ENCODE peak calls at places on chromosomes 5 and 9, in seven cellular contexts. D, E, T, X, M, U and W are unnamed samples.

GRCh38 chr5:135955525-135955924 is 742 bp upstream of the LECT2 start:
- DNase-seq in U (no peak), D (no peak), X (no peak), E (no peak), T (no peak), M (no peak), W (no peak)

GRCh38 chr5:111680737-111681413 is 76.1 kb downstream of the NREP start:
- DNase-seq in D (peak), M (peak), T (peak), E (peak), X (peak), U (peak), W (peak)

GRCh38 chr9:92616199-92617129 is 53.5 kb downstream of the IPPK start:
- DNase-seq in D (peak), E (no peak), M (no peak), X (no peak), U (peak), T (no peak), W (no peak)

GRCh38 chr9:116027511-116027910 is 126.1 kb upstream of the PAPPA start:
- DNase-seq in M (peak), T (peak), U (no peak), E (no peak), X (peak), D (no peak), W (peak)

GRCh38 chr5:133400831-133401351 is 211.4 kb downstream of the FSTL4 start:
- DNase-seq in M (no peak), X (no peak), E (no peak), T (no peak), U (no peak), D (no peak), W (no peak)

GRCh38 chr5:134136221-134136631 is 21.7 kb downstream of the TCF7 start:
- DNase-seq in T (no peak), X (no peak), M (no peak), U (no peak), D (no peak), E (peak), W (no peak)

GRCh38 chr9:133188006-133188842 is 20.8 kb downstream of the OBP2B start:
- DNase-seq in M (no peak), D (peak), U (no peak), E (no peak), T (no peak), X (peak), W (no peak)

GRCh38 chr9:23123048-23123632 is 676.5 kb downstream of the DMRTA1 start:
- DNase-seq in T (peak), X (no peak), M (peak), U (no peak), E (no peak), D (peak), W (no peak)

GRCh38 chr5:10557747-10558295 is 6.0 kb upstream of the ANKRD33B start:
- DNase-seq in U (no peak), E (no peak), M (no peak), T (no peak), D (no peak), X (no peak), W (peak)

GRCh38 chr5:139301766-139302499 is 8.4 kb downstream of the MATR3 start:
- DNase-seq in U (no peak), M (no peak), X (no peak), D (no peak), E (no peak), T (no peak), W (no peak)

GRCh38 chr9:3528466-3528865 is 2.7 kb upstream of the RFX3 start:
- DNase-seq in M (no peak), X (no peak), D (no peak), U (no peak), E (no peak), T (no peak), W (no peak)

GRCh38 chr5:52947208-52947607 is 41.9 kb upstream of the ITGA2 start:
- DNase-seq in D (no peak), U (no peak), M (no peak), E (no peak), X (no peak), T (peak), W (peak)

GRCh38 chr5:136638084-136638483 is 272.7 kb upstream of the TRPC7 start:
- DNase-seq in X (no peak), T (no peak), U (no peak), D (no peak), M (no peak), E (no peak), W (peak)

GRCh38 chr9:2179557-2179956 is 164.4 kb downstream of the SMARCA2 start:
- DNase-seq in X (no peak), U (no peak), T (no peak), M (no peak), D (no peak), E (no peak), W (no peak)

GRCh38 chr9:33425128-33425533 is 22.3 kb downstream of the AQP3 start:
- DNase-seq in X (no peak), D (peak), T (no peak), E (no peak), U (no peak), M (no peak), W (peak)

GRCh38 chr5:122492675-122493074 is 180.6 kb downstream of the SNCAIP start:
- DNase-seq in X (no peak), T (no peak), D (no peak), M (peak), E (no peak), U (no peak), W (no peak)

GRCh38 chr5:40578501-40579451 is 100.9 kb upstream of the PTGER4 start:
- DNase-seq in U (no peak), X (peak), T (peak), D (no peak), M (peak), E (no peak), W (peak)

GRCh38 chr9:85884236-85884635 is 56.7 kb upstream of the NAA35 start:
- DNase-seq in E (no peak), M (peak), U (no peak), X (peak), D (no peak), T (no peak), W (no peak)

GRCh38 chr9:108073823-108074222 is 584.3 kb upstream of the KLF4 start:
- DNase-seq in D (no peak), M (no peak), E (no peak), X (no peak), T (no peak), U (no peak), W (no peak)

GRCh38 chr9:80059979-80060378 is 488.2 kb downstream of the TLE4 start:
- DNase-seq in T (no peak), X (no peak), D (no peak), M (no peak), E (no peak), U (no peak), W (no peak)

GRCh38 chr9:76257224-76257794 is 136.9 kb downstream of the RFK start:
- DNase-seq in X (no peak), T (no peak), E (no peak), U (no peak), D (no peak), M (no peak), W (no peak)

GRCh38 chr9:118786877-118787276 is 582.4 kb downstream of the BRINP1 start:
- DNase-seq in M (no peak), E (no peak), T (no peak), U (no peak), D (no peak), X (no peak), W (no peak)

GRCh38 chr9:97853844-97854695 is 1.0 kb downstream of the FOXE1 start:
- DNase-seq in X (no peak), M (no peak), U (no peak), E (no peak), T (peak), D (no peak), W (peak)

GRCh38 chr9:116008278-116008677 is 145.3 kb upstream of the PAPPA start:
- DNase-seq in T (peak), U (no peak), X (no peak), M (no peak), D (no peak), E (no peak), W (peak)

GRCh38 chr5:67361932-67362729 is 165.5 kb upstream of the CD180 start:
- DNase-seq in E (no peak), D (no peak), U (no peak), T (no peak), X (peak), M (peak), W (peak)

GRCh38 chr5:54725391-54726280 is 208.1 kb downstream of the SNX18 start:
- DNase-seq in D (no peak), X (no peak), T (peak), E (no peak), M (peak), U (no peak), W (peak)

GRCh38 chr9:221989-222776 is 7.5 kb downstream of the DOCK8 start:
- DNase-seq in M (no peak), X (no peak), D (peak), E (no peak), T (no peak), U (no peak), W (no peak)

GRCh38 chr5:87853541-87853940 is 415.1 kb downstream of the TMEM161B start:
- DNase-seq in T (no peak), X (no peak), M (no peak), E (no peak), D (no peak), U (no peak), W (no peak)

GRCh38 chr5:79237735-79238560 is 2.0 kb downstream of the JMY start:
- DNase-seq in X (no peak), T (no peak), D (no peak), U (no peak), E (no peak), M (no peak), W (no peak)

GRCh38 chr9:76292246-76292645 is 102.0 kb downstream of the RFK start:
- DNase-seq in D (no peak), M (no peak), X (no peak), U (no peak), E (no peak), T (peak), W (peak)

GRCh38 chr9:92728831-92729734 is 35.5 kb downstream of the BICD2 start:
- DNase-seq in U (peak), X (peak), D (peak), E (no peak), M (no peak), T (peak), W (peak)

GRCh38 chr5:115977988-115978387 is 15.7 kb downstream of the LVRN start:
- DNase-seq in X (peak), D (no peak), U (no peak), E (no peak), M (peak), T (peak), W (peak)

GRCh38 chr5:179313849-179314521 is 31.3 kb downstream of the ADAMTS2 start:
- DNase-seq in D (no peak), E (peak), T (peak), M (no peak), X (peak), U (peak), W (peak)

GRCh38 chr5:43036409-43036808 is 3.7 kb downstream of the ANXA2R start:
- DNase-seq in M (no peak), X (no peak), D (no peak), U (no peak), T (no peak), E (no peak), W (no peak)
- H3K4me3 ChIP-seq in M (peak), X (no peak), D (no peak), U (no peak), T (no peak), E (no peak), W (no peak)

DNA sequence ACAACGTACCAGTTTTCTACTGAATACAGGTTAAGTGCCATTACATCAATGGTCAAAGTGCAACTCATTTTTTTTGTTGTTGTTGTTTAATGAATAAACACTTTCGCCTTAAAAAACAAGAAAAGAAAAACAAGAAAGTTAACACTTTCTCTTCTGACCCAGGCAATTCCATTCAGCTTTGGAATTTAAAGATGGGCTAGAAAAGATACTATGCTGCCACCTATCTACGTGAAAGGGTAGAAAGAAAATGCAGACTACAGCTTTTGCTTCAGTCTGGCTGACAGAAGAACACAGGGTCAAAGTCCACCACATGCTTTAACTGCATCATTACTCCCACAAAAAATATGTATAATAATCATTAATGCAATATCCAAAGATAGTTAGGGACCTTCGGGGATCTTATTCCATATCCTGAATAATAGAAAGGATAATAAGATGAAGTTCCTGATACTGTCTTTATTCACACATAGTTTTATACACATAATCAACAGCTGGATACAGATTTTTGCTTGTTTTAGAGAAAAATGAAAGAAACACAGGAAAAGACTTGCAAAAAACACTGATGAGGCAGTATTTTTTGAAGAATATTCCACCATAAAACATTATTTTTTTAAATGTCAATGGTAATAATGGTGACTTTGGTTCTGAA is 40.4 kb downstream of the ZDHHC21 start:
- DNase-seq in U (no peak), D (peak), T (peak), E (no peak), X (peak), M (no peak), W (peak)
- TF ChIP-seq CTCF in U (peak), D (peak), T (peak), E (no peak), X (peak), M (peak), W (peak)

GRCh38 chr9:16752615-16753014 is 117.9 kb downstream of the BNC2 start:
- DNase-seq in U (no peak), T (no peak), E (no peak), M (no peak), X (no peak), D (no peak), W (peak)
- H3K4me3 ChIP-seq in U (no peak), T (no peak), E (no peak), M (no peak), X (no peak), D (no peak), W (no peak)

GRCh38 chr5:154628685-154629084 is 126.5 kb upstream of the LARP1 start:
- DNase-seq in T (no peak), M (no peak), X (no peak), E (no peak), U (no peak), D (no peak), W (no peak)
- TF ChIP-seq CTCF in T (no peak), M (no peak), X (no peak), E (no peak), U (no peak), D (no peak), W (no peak)

GRCh38 chr5:158739941-158740340 is 359.8 kb downstream of the EBF1 start:
- DNase-seq in D (no peak), T (no peak), E (no peak), X (peak), U (no peak), M (no peak), W (peak)

GRCh38 chr5:158736134-158736533 is 363.6 kb downstream of the EBF1 start:
- DNase-seq in X (no peak), D (no peak), U (no peak), E (no peak), M (no peak), T (no peak), W (no peak)

GRCh38 chr5:158740358-158740757 is 359.4 kb downstream of the EBF1 start:
- DNase-seq in U (no peak), D (no peak), X (no peak), M (no peak), T (no peak), E (no peak), W (no peak)

GRCh38 chr5:158741296-158741695 is 358.4 kb downstream of the EBF1 start:
- DNase-seq in M (no peak), E (no peak), U (no peak), T (no peak), X (no peak), D (no peak), W (no peak)

GRCh38 chr5:158737536-158738027 is 362.1 kb downstream of the EBF1 start:
- DNase-seq in D (no peak), M (no peak), U (no peak), E (no peak), T (no peak), X (no peak), W (no peak)
- H3K4me3 ChIP-seq in D (no peak), M (no peak), U (no peak), E (no peak), T (no peak), X (no peak), W (no peak)

GRCh38 chr9:105157178-105157583 is 87.3 kb upstream of the SLC44A1 start:
- DNase-seq in D (peak), U (peak), X (peak), T (peak), E (peak), M (peak), W (peak)
- TF ChIP-seq CTCF in D (peak), U (peak), X (peak), T (peak), E (peak), M (peak), W (peak)

DNA sequence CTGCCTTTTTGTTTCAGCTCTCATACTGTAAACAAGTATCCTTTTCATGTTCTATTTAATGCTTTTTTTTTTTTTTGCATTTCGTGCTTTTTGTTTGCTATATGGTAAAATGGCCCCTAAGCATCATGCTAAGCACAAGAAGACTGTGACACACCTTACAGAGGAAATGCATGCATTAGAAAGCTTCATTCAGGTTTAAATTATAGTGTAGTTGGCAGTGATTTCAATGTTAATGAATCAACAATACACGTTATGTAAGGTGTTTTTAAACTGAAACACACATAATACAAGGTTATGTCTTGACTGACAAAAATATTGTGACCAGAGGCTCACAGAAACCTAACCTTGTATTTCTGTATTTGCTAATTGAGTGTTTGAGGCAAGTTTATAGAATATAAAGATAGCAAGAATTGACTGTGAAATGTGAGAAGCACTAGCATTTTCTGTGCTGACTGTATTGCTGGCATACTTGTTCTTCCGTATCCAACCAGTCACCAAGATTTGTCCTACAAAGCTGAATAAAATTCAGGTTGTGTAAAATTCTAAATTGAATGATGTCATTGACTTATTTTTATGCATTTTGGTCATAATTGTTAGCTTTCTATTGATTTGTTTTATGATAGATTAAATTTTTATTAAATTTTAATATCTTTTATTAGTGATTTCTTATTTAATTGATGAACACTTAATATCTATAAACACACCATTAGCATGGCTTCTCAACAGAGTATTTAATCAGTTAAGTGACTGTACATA is 4.1 kb downstream of the CFAP95 start:
- DNase-seq in M (no peak), D (no peak), U (no peak), T (no peak), E (no peak), X (no peak), W (no peak)
- H3K4me3 ChIP-seq in M (no peak), D (no peak), U (no peak), T (no peak), E (no peak), X (no peak), W (no peak)

GRCh38 chr9:37374892-37375291 is 47.6 kb upstream of the GRHPR start:
- DNase-seq in X (no peak), T (no peak), M (no peak), U (no peak), D (no peak), E (no peak), W (no peak)
- TF ChIP-seq CTCF in X (no peak), T (no peak), M (no peak), U (no peak), D (no peak), E (no peak), W (no peak)